ENCODE peak calls at places on chromosomes 16 and 17, in five cellular contexts. One of them, this sample, is unnamed.

GRCh38 chr17:7132511-7133094 is 18.0 kb upstream of the ASGR2 start:
- DNase-seq in left lung: no peak
- DNase-seq in SJCRH30: no peak
- DNase-seq in H7: peak
- DNase-seq in neural progenitor cell: peak
- DNase-seq in this sample: peak

GRCh38 chr16:86457621-86458456 is 52.5 kb upstream of the FOXF1 start:
- DNase-seq in left lung: no peak
- DNase-seq in SJCRH30: no peak
- DNase-seq in H7: no peak
- DNase-seq in neural progenitor cell: no peak
- DNase-seq in this sample: no peak

GRCh38 chr17:28916302-28916934 is 13.5 kb upstream of the DHRS13 start:
- DNase-seq in left lung: no peak
- DNase-seq in SJCRH30: no peak
- DNase-seq in H7: peak
- DNase-seq in neural progenitor cell: peak
- DNase-seq in this sample: peak

GRCh38 chr17:27578718-27579085 is 52.3 kb upstream of the LGALS9 start:
- DNase-seq in left lung: no peak
- DNase-seq in SJCRH30: no peak
- DNase-seq in H7: peak
- DNase-seq in neural progenitor cell: no peak
- DNase-seq in this sample: no peak

GRCh38 chr17:62725791-62726249 is 82.3 kb downstream of the MARCHF10 start:
- DNase-seq in left lung: no peak
- DNase-seq in SJCRH30: no peak
- DNase-seq in H7: no peak
- DNase-seq in neural progenitor cell: no peak
- DNase-seq in this sample: no peak

GRCh38 chr16:11155284-11155806 is 100.7 kb downstream of the SOCS1 start:
- DNase-seq in left lung: peak
- DNase-seq in SJCRH30: no peak
- DNase-seq in H7: no peak
- DNase-seq in neural progenitor cell: no peak
- DNase-seq in this sample: no peak

GRCh38 chr17:73042809-73043685 is 49.4 kb downstream of the SLC39A11 start:
- DNase-seq in left lung: no peak
- DNase-seq in SJCRH30: no peak
- DNase-seq in H7: no peak
- DNase-seq in neural progenitor cell: no peak
- DNase-seq in this sample: no peak

GRCh38 chr17:50893183-50893993 is 27.2 kb upstream of the TOB1 start:
- DNase-seq in left lung: no peak
- DNase-seq in SJCRH30: no peak
- DNase-seq in H7: peak
- DNase-seq in neural progenitor cell: peak
- DNase-seq in this sample: no peak

GRCh38 chr17:596287-596686 is 118.4 kb downstream of the VPS53 start:
- DNase-seq in left lung: no peak
- DNase-seq in SJCRH30: no peak
- DNase-seq in H7: no peak
- DNase-seq in neural progenitor cell: no peak
- DNase-seq in this sample: no peak

GRCh38 chr16:50282010-50282538 is 15.7 kb downstream of the ADCY7 start:
- DNase-seq in left lung: peak
- DNase-seq in SJCRH30: no peak
- DNase-seq in H7: no peak
- DNase-seq in neural progenitor cell: no peak
- DNase-seq in this sample: peak

GRCh38 chr16:89378947-89379771 is 111.2 kb downstream of the ANKRD11 start:
- DNase-seq in left lung: no peak
- DNase-seq in SJCRH30: no peak
- DNase-seq in H7: peak
- DNase-seq in neural progenitor cell: no peak
- DNase-seq in this sample: no peak

GRCh38 chr16:424033-424622 is 1.3 kb upstream of the RAB11FIP3 start:
- DNase-seq in left lung: peak
- DNase-seq in SJCRH30: peak
- DNase-seq in H7: peak
- DNase-seq in neural progenitor cell: peak
- DNase-seq in this sample: peak

GRCh38 chr17:50177983-50178834 is 12.4 kb downstream of the SGCA start:
- DNase-seq in left lung: peak
- DNase-seq in SJCRH30: peak
- DNase-seq in H7: peak
- DNase-seq in neural progenitor cell: peak
- DNase-seq in this sample: peak

GRCh38 chr17:44928950-44929720 is 13.8 kb upstream of the GFAP start:
- DNase-seq in left lung: no peak
- DNase-seq in SJCRH30: peak
- DNase-seq in H7: no peak
- DNase-seq in neural progenitor cell: no peak
- DNase-seq in this sample: no peak

GRCh38 chr16:20674684-20675487 is 22.6 kb downstream of the ACSM1 start:
- DNase-seq in left lung: no peak
- DNase-seq in SJCRH30: no peak
- DNase-seq in H7: no peak
- DNase-seq in neural progenitor cell: peak
- DNase-seq in this sample: no peak

GRCh38 chr17:18185391-18185790 is 1.8 kb downstream of the ALKBH5 start:
- DNase-seq in left lung: no peak
- DNase-seq in SJCRH30: no peak
- DNase-seq in H7: peak
- DNase-seq in neural progenitor cell: peak
- DNase-seq in this sample: no peak

GRCh38 chr17:1011760-1012735 is 15.1 kb downstream of the TIMM22 start:
- DNase-seq in left lung: peak
- DNase-seq in SJCRH30: no peak
- DNase-seq in H7: peak
- DNase-seq in neural progenitor cell: no peak
- DNase-seq in this sample: no peak

GRCh38 chr17:48910370-48910769 is 2.2 kb downstream of the UBE2Z start:
- DNase-seq in left lung: no peak
- DNase-seq in SJCRH30: no peak
- DNase-seq in H7: no peak
- DNase-seq in neural progenitor cell: no peak
- DNase-seq in this sample: no peak

GRCh38 chr16:6020162-6020980 is 922.8 kb upstream of the EEF2KMT start:
- DNase-seq in left lung: peak
- DNase-seq in SJCRH30: no peak
- DNase-seq in H7: peak
- DNase-seq in neural progenitor cell: peak
- DNase-seq in this sample: no peak

GRCh38 chr16:67149276-67150057 is 1.3 kb downstream of the B3GNT9 start:
- DNase-seq in left lung: no peak
- DNase-seq in SJCRH30: no peak
- DNase-seq in H7: peak
- DNase-seq in neural progenitor cell: no peak
- DNase-seq in this sample: no peak

DNA sequence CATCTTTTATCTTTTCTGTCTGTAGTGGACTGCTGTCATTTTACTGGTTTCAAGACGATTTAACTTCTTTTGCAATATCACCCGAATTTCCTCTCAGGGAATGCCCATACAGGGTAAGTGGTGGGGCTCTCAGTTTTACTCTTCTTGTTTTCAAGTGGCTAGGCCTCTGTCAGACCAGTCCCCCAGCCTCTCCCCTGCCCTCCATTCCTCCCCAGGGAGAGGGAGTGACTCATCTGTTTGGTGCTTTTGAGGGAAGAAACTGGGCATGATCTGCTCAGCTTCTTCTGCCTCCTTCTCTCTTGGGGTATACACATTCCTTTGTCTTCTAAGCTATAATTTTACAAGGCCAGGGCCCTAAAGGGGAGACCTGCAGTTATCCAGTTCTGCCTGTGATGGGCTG is 332.0 kb downstream of the CBLN1 start:
- DNase-seq in left lung: no peak
- DNase-seq in SJCRH30: no peak
- DNase-seq in H7: no peak
- DNase-seq in neural progenitor cell: no peak
- DNase-seq in this sample: no peak
- H3K4me3 ChIP-seq in left lung: no peak
- H3K4me3 ChIP-seq in SJCRH30: no peak
- H3K4me3 ChIP-seq in H7: no peak
- H3K4me3 ChIP-seq in neural progenitor cell: no peak
- H3K4me3 ChIP-seq in this sample: no peak

DNA sequence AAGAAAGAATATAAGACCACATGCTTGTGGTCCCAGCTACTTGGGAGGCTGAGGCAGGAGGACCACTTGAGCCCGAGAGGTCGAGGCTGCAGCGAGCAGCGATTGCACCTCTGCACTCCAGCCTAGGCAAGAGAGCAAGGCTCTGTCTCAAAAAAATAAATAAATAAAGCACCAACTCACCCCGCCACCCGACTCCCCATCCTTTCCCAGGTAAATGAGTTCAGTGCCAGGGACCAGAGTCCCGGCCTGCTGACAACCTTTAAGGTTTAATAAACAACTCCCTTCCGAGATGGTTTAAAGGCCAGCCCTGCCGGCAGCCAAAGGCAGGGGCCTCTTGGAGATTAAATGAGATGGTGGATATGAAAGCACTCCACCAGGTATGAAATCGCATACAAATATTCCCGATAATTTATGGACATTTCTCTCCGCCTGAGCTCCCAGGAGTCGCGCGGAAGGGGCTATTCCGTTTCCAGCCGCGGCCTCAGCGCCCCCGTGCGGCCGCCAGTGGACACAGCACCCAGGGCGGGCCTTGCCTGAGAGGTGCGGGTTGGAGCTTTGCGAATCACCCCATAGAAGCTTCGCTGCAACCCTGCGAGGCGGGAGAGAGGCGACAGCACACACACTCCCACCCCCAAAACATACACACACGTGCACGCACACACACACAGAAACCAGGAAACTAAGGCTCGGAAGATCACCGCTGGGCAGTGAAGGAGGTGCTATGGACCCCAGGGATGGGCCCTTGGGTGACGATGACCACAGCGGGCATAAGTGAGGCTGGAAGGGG is 4.0 kb upstream of the RPL38 start:
- DNase-seq in left lung: peak
- DNase-seq in SJCRH30: peak
- DNase-seq in H7: peak
- DNase-seq in neural progenitor cell: peak
- DNase-seq in this sample: no peak
- H3K4me3 ChIP-seq in left lung: no peak
- H3K4me3 ChIP-seq in SJCRH30: no peak
- H3K4me3 ChIP-seq in H7: peak
- H3K4me3 ChIP-seq in neural progenitor cell: no peak
- H3K4me3 ChIP-seq in this sample: no peak

DNA sequence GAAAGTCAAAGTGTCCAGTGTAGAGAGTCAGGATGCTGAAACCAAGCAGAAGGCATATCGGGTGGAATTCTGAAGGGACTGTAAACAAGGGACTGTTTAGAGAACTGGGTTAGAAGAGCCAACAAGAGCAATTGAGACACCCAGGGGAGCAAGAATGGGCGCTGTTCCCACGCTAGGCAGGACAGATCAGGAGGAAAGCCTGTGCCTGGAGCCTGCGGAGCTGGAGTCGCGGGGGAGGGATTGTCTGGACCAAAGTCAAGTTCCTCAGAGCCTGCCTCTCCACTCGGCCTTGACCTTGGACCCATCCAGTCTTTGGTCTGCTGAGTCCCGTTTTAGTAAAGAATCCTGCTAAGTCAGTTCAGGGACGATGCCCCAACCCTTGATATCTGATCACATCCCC is 14.7 kb upstream of the KLHL36 start:
- DNase-seq in left lung: no peak
- DNase-seq in SJCRH30: no peak
- DNase-seq in H7: no peak
- DNase-seq in neural progenitor cell: no peak
- DNase-seq in this sample: no peak
- H3K4me3 ChIP-seq in left lung: no peak
- H3K4me3 ChIP-seq in SJCRH30: no peak
- H3K4me3 ChIP-seq in H7: no peak
- H3K4me3 ChIP-seq in neural progenitor cell: no peak
- H3K4me3 ChIP-seq in this sample: no peak

GRCh38 chr16:57619133-57619605 is 9.3 kb upstream of the ADGRG1 start:
- DNase-seq in left lung: no peak
- DNase-seq in SJCRH30: no peak
- DNase-seq in H7: no peak
- DNase-seq in neural progenitor cell: no peak
- DNase-seq in this sample: no peak

GRCh38 chr16:57620316-57621231 is 7.9 kb upstream of the ADGRG1 start:
- DNase-seq in left lung: no peak
- DNase-seq in SJCRH30: no peak
- DNase-seq in H7: peak
- DNase-seq in neural progenitor cell: no peak
- DNase-seq in this sample: no peak

GRCh38 chr16:57621521-57622268 is 6.7 kb upstream of the ADGRG1 start:
- DNase-seq in left lung: peak
- DNase-seq in SJCRH30: no peak
- DNase-seq in H7: no peak
- DNase-seq in neural progenitor cell: no peak
- DNase-seq in this sample: no peak

GRCh38 chr16:57618306-57619132 is 9.9 kb upstream of the ADGRG1 start:
- DNase-seq in left lung: no peak
- DNase-seq in SJCRH30: no peak
- DNase-seq in H7: peak
- DNase-seq in neural progenitor cell: no peak
- DNase-seq in this sample: no peak

DNA sequence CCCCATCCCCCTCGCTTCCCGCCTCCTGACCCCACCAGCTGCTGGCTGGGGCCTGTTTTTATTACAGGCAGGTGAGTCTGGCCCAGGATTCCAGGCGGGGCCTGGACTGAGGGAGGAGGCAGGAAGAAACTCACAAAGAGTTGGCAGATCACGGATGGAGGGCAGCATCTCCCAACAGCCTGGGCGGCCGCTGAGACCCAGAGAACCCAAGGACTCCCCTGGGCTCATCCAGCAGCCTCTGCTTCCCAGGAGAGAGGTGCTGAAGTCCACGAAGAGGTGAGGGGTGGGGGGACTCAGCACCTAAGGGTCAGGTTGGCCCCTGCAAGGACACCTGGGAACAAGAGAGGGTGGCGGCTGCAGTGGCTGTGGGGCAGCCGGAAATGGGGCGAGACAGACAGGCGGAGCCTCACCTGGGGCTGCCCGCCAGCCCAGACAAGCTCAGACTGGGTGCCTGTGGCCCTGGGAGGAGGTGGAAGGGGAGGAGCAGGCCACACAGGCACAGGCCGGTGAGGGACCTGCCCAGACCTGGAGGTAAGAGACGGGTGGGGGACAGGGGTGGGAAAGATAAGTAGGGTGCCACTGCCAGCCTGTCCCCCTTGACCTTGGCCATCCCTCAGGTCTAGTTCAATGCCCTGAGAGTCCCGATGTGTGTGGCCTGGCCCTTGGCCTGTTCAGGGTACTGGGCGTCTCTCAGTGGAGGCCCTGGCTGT is 8.7 kb upstream of the ADGRG1 start:
- DNase-seq in left lung: no peak
- DNase-seq in SJCRH30: no peak
- DNase-seq in H7: peak
- DNase-seq in neural progenitor cell: no peak
- DNase-seq in this sample: no peak
- H3K4me3 ChIP-seq in left lung: peak
- H3K4me3 ChIP-seq in SJCRH30: no peak
- H3K4me3 ChIP-seq in H7: no peak
- H3K4me3 ChIP-seq in neural progenitor cell: no peak
- H3K4me3 ChIP-seq in this sample: no peak

This sample was measured in HL-60.